ENCODE peak calls at places on chromosomes 2 and 18, in four cellular contexts. One of them, this sample, is unnamed.

GRCh38 chr2:222745836-222746559 is 74.5 kb downstream of the MOGAT1 start:
- DNase-seq in transverse colon: no peak
- DNase-seq in H9: no peak
- DNase-seq in kidney: no peak
- DNase-seq in this sample: no peak

GRCh38 chr2:60717691-60718090 is 38.4 kb upstream of the PAPOLG start:
- DNase-seq in transverse colon: peak; percentile 13
- DNase-seq in H9: no peak
- DNase-seq in kidney: no peak
- DNase-seq in this sample: no peak

GRCh38 chr2:10026940-10027569 is 16.3 kb upstream of the KLF11 start:
- DNase-seq in transverse colon: no peak
- DNase-seq in H9: no peak
- DNase-seq in kidney: no peak
- DNase-seq in this sample: no peak

GRCh38 chr2:186590538-186591441 is 934 bp downstream of the ITGAV start:
- DNase-seq in transverse colon: peak; percentile 41
- DNase-seq in H9: no peak
- DNase-seq in kidney: peak; percentile 83
- DNase-seq in this sample: no peak

GRCh38 chr2:117257369-117257768 is 557.1 kb upstream of the DDX18 start:
- DNase-seq in transverse colon: no peak
- DNase-seq in H9: no peak
- DNase-seq in kidney: no peak
- DNase-seq in this sample: no peak

GRCh38 chr2:227623225-227623624 is 5.9 kb downstream of the SCYGR4 start:
- DNase-seq in transverse colon: no peak
- DNase-seq in H9: no peak
- DNase-seq in kidney: no peak
- DNase-seq in this sample: no peak

GRCh38 chr2:199462167-199462976 is 4.6 kb upstream of the SATB2 start:
- DNase-seq in transverse colon: no peak
- DNase-seq in H9: peak; percentile 63
- DNase-seq in kidney: no peak
- DNase-seq in this sample: no peak

GRCh38 chr18:1499265-1499664 is 594.6 kb downstream of the ADCYAP1 start:
- DNase-seq in transverse colon: no peak
- DNase-seq in H9: no peak
- DNase-seq in kidney: no peak
- DNase-seq in this sample: no peak

GRCh38 chr2:27765621-27766286 is 5.8 kb upstream of the MRPL33 start:
- DNase-seq in transverse colon: peak; percentile 66
- DNase-seq in H9: no peak
- DNase-seq in kidney: peak; percentile 93
- DNase-seq in this sample: no peak

GRCh38 chr2:195406886-195407603 is 250.0 kb upstream of the SLC39A10 start:
- DNase-seq in transverse colon: no peak
- DNase-seq in H9: no peak
- DNase-seq in kidney: no peak
- DNase-seq in this sample: no peak

GRCh38 chr18:57737661-57738060 is 65.5 kb downstream of the ATP8B1 start:
- DNase-seq in transverse colon: peak; percentile 48
- DNase-seq in H9: no peak
- DNase-seq in kidney: peak; percentile 86
- DNase-seq in this sample: no peak

GRCh38 chr2:235087812-235088607 is 136.2 kb downstream of the SH3BP4 start:
- DNase-seq in transverse colon: peak; percentile 19
- DNase-seq in H9: no peak
- DNase-seq in kidney: peak; percentile 81
- DNase-seq in this sample: no peak

GRCh38 chr18:71837560-71837959 is 706.6 kb downstream of the CBLN2 start:
- DNase-seq in transverse colon: no peak
- DNase-seq in H9: no peak
- DNase-seq in kidney: no peak
- DNase-seq in this sample: no peak

GRCh38 chr2:70923378-70924015 is 12.2 kb upstream of the ATP6V1B1 start:
- DNase-seq in transverse colon: no peak
- DNase-seq in H9: peak; percentile 74
- DNase-seq in kidney: no peak
- DNase-seq in this sample: peak; percentile 30

GRCh38 chr18:23534276-23534675 is 31.0 kb downstream of the RMC1 start:
- DNase-seq in transverse colon: no peak
- DNase-seq in H9: no peak
- DNase-seq in kidney: no peak
- DNase-seq in this sample: no peak

GRCh38 chr2:62972601-62973000 is 78.0 kb upstream of the OTX1 start:
- DNase-seq in transverse colon: no peak
- DNase-seq in H9: no peak
- DNase-seq in kidney: no peak
- DNase-seq in this sample: no peak

DNA sequence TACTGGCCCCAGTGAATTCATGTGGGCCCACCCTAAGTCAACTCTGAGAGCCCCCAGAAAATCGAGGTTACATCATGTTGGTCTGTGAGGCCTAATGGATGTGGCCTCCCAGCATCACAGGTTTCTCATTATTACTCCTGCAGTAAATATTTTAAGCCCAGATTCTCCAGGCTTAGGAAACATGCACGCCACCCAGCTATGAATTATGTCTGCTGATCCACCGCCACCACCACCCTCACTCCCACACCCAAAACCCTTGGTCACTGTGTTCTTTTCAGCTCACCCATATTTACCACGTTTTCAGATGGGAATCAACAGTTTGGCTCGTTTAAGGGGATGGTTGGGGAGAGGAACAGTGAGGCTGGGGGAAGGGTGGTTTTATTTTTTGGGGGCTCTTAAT is 128.6 kb downstream of the NCK2 start:
- DNase-seq in transverse colon: no peak
- DNase-seq in H9: no peak
- DNase-seq in kidney: no peak
- DNase-seq in this sample: no peak
- H3K4me1 ChIP-seq in transverse colon: peaks cover 8% of the 10 kb centered on the region
- H3K4me1 ChIP-seq in H9: no peaks in the 10 kb centered on the region
- H3K4me1 ChIP-seq in kidney: peaks cover 32% of the 10 kb centered on the region
- H3K4me1 ChIP-seq in this sample: no peaks in the 10 kb centered on the region

GRCh38 chr18:40917096-40917495 is 1037.9 kb upstream of the PIK3C3 start:
- DNase-seq in transverse colon: no peak
- DNase-seq in H9: no peak
- DNase-seq in kidney: no peak
- DNase-seq in this sample: no peak
- H3K4me1 ChIP-seq in transverse colon: no peaks in the 10 kb centered on the region
- H3K4me1 ChIP-seq in H9: no peaks in the 10 kb centered on the region
- H3K4me1 ChIP-seq in kidney: no peaks in the 10 kb centered on the region
- H3K4me1 ChIP-seq in this sample: no peaks in the 10 kb centered on the region

GRCh38 chr18:60623331-60623730 is 250.8 kb upstream of the MC4R start:
- DNase-seq in transverse colon: no peak
- DNase-seq in H9: no peak
- DNase-seq in kidney: no peak
- DNase-seq in this sample: no peak

DNA sequence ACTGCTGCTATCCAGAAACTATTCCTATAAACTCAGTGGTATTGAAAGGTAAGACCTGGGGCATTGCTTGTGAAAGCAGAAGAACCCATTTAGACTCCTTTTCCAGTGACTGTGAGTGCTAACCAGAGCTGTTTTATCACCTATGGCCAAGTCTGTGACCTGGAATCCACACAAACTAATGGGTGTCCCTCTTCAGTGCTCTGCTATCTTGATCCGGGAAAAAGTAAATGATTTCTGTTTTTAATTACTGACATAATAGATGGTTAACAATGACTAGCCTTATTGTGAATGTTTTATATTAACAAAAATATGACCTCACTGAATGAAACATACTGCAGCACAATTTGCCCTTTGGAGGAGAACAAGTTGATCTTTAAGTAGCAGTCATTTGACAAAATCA is 251.6 kb upstream of the MC4R start:
- DNase-seq in transverse colon: no peak
- DNase-seq in H9: no peak
- DNase-seq in kidney: no peak
- DNase-seq in this sample: no peak
- H3K4me1 ChIP-seq in transverse colon: no peaks in the 10 kb centered on the region
- H3K4me1 ChIP-seq in H9: no peaks in the 10 kb centered on the region
- H3K4me1 ChIP-seq in kidney: no peaks in the 10 kb centered on the region
- H3K4me1 ChIP-seq in this sample: no peaks in the 10 kb centered on the region

DNA sequence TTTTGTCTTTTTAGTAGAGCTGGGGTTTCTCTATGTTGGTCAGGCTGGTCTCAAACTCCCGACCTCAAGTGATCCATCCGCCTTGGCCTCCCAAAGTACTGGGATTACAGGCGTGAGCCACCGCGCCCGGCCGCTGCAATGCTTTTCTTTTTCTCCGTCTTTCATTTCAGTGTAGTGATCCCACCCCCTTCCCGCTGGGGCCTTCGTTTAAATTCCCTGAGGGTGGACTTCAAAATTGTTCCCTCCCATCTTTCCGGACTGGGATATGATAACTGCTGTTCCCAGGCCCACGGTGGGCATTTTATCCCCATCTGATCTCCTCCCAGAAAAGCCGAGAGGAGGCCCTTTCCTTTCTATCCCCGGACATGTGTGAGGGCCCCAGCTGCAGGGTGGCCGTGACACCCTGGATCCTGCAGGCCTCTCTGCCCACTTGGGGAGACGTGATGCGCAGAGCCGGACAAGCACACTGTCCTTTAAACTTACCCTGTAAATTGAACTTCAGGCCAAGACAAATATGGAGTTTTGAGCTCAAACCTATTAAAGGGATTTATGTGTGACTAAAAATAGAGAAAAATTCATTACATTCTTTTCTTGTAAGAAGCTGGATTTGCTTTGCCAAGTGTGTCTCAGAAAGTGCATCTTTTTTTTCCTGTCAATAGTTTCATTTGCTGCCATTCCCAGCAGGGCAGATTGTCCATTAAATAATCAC is 54.5 kb upstream of the AFF3 start:
- DNase-seq in transverse colon: no peak
- DNase-seq in H9: no peak
- DNase-seq in kidney: peak; percentile 88
- DNase-seq in this sample: no peak
- H3K4me1 ChIP-seq in transverse colon: peaks cover 13% of the 10 kb centered on the region
- H3K4me1 ChIP-seq in H9: peaks cover 4% of the 10 kb centered on the region
- H3K4me1 ChIP-seq in kidney: peaks cover 12% of the 10 kb centered on the region
- H3K4me1 ChIP-seq in this sample: no peaks in the 10 kb centered on the region

GRCh38 chr18:50466634-50467033 is 91.8 kb downstream of the SKA1 start:
- DNase-seq in transverse colon: no peak
- DNase-seq in H9: no peak
- DNase-seq in kidney: no peak
- DNase-seq in this sample: no peak
- H3K4me1 ChIP-seq in transverse colon: no peaks in the 10 kb centered on the region
- H3K4me1 ChIP-seq in H9: no peaks in the 10 kb centered on the region
- H3K4me1 ChIP-seq in kidney: no peaks in the 10 kb centered on the region
- H3K4me1 ChIP-seq in this sample: no peaks in the 10 kb centered on the region

DNA sequence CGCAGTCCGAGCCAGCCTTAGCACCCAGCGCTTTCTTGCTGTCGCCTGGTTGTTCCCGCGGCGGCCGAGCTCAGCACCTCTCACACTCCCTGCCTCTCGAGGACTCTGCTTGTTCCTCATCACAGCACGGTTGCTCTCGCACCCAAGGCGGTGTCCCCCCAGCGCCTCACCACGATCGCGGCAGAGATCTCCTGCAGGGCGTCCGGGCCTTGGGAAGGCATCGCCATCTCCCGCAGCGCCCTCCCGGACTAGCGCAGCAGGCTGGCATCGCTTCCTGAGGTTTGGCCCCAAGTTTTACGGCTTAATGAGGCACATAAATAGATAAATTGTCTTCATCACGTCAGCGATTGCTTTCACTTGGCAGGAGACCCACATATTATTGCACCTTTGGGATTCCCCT is 125.4 kb downstream of the RGPD3 start:
- DNase-seq in transverse colon: peak; percentile 66
- DNase-seq in H9: no peak
- DNase-seq in kidney: peak; percentile 62
- DNase-seq in this sample: no peak
- H3K4me1 ChIP-seq in transverse colon: no peaks in the 10 kb centered on the region
- H3K4me1 ChIP-seq in H9: no peaks in the 10 kb centered on the region
- H3K4me1 ChIP-seq in kidney: no peaks in the 10 kb centered on the region
- H3K4me1 ChIP-seq in this sample: peaks cover 5% of the 10 kb centered on the region

GRCh38 chr2:154394600-154394999 is 303.9 kb upstream of the KCNJ3 start:
- DNase-seq in transverse colon: no peak
- DNase-seq in H9: no peak
- DNase-seq in kidney: no peak
- DNase-seq in this sample: no peak

GRCh38 chr2:154392256-154392655 is 306.2 kb upstream of the KCNJ3 start:
- DNase-seq in transverse colon: no peak
- DNase-seq in H9: no peak
- DNase-seq in kidney: no peak
- DNase-seq in this sample: no peak

GRCh38 chr2:154386186-154386585 is 312.3 kb upstream of the KCNJ3 start:
- DNase-seq in transverse colon: no peak
- DNase-seq in H9: no peak
- DNase-seq in kidney: no peak
- DNase-seq in this sample: no peak

DNA sequence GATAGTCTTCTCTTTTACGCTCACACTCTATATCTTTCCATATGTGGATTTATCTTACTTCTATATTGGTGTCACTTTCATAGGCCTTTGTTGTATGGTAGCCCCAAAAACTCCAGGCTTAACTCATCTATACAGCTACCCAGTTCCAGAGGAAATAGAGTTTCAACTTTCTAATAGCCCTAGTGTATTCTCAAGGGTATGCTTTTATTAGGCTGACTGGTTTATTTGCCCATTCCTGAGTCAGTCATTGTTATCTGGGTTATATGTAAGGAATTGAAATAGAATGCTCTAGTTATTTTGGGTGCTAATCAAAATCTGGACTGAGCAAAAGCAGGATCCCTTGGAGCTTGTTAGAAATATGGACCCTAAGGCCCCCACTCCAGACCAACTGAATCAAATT is 307.4 kb upstream of the KCNJ3 start:
- DNase-seq in transverse colon: no peak
- DNase-seq in H9: no peak
- DNase-seq in kidney: no peak
- DNase-seq in this sample: no peak
- H3K4me1 ChIP-seq in transverse colon: no peaks in the 10 kb centered on the region
- H3K4me1 ChIP-seq in H9: no peaks in the 10 kb centered on the region
- H3K4me1 ChIP-seq in kidney: no peaks in the 10 kb centered on the region
- H3K4me1 ChIP-seq in this sample: no peaks in the 10 kb centered on the region

This sample was measured in DND-41.